ENCODE peak calls at places on chromosome 16, in six cellular contexts. C is SK-N-SH, X is H1, Y is K562, H is HepG2, M is GM12878. Z is an unnamed sample.

GRCh38 chr16:82767198-82767597 is 140.4 kb downstream of the CDH13 start:
- DNase-seq in C (no peak), M (no peak), Y (no peak), X (no peak), H (no peak), Z (no peak)

GRCh38 chr16:11560701-11561439 is 25.8 kb downstream of the LITAF start:
- DNase-seq in Y (no peak), C (peak; percentile 37), H (no peak), X (no peak), M (no peak), Z (no peak)

GRCh38 chr16:78127130-78127529 is 27.7 kb downstream of the WWOX start:
- DNase-seq in Y (no peak), H (no peak), X (no peak), C (no peak), M (no peak), Z (no peak)

GRCh38 chr16:86515780-86516617 is 5.7 kb downstream of the FOXF1 start:
- DNase-seq in H (no peak), C (no peak), Y (no peak), X (no peak), M (no peak), Z (no peak)

GRCh38 chr16:49658491-49658890 is 197.4 kb downstream of the ZNF423 start:
- DNase-seq in Y (no peak), H (no peak), C (no peak), X (no peak), M (no peak), Z (no peak)

GRCh38 chr16:87259431-87259830 is 57.8 kb downstream of the C16orf95 start:
- DNase-seq in X (no peak), C (no peak), M (no peak), Y (no peak), H (no peak), Z (no peak)

GRCh38 chr16:85990861-85991301 is 91.9 kb downstream of the IRF8 start:
- DNase-seq in H (no peak), M (peak; percentile 68), X (no peak), Y (no peak), C (no peak), Z (no peak)

GRCh38 chr16:56013962-56014552 is 138.9 kb upstream of the CES5A start:
- DNase-seq in Y (peak; percentile 47), X (peak; percentile 44), H (peak; percentile 45), M (no peak), C (no peak), Z (peak; percentile 4)

GRCh38 chr16:56956076-56956475 is 5.7 kb upstream of the CETP start:
- DNase-seq in M (no peak), C (no peak), H (no peak), Y (no peak), X (no peak), Z (no peak)

GRCh38 chr16:87324411-87325275 is 7.5 kb upstream of the C16orf95 start:
- DNase-seq in H (peak; percentile 46), C (peak; percentile 96), Y (peak; percentile 48), M (no peak), X (peak; percentile 31), Z (no peak)

GRCh38 chr16:56422896-56423441 is 2.4 kb downstream of the AMFR start:
- DNase-seq in C (no peak), X (no peak), H (no peak), Y (peak; percentile 38), M (no peak), Z (no peak)

GRCh38 chr16:80375973-80376372 is 164.8 kb upstream of the DYNLRB2 start:
- DNase-seq in H (no peak), C (no peak), Y (no peak), X (no peak), M (no peak), Z (no peak)

GRCh38 chr16:87196229-87196628 is 121.0 kb downstream of the C16orf95 start:
- DNase-seq in H (no peak), M (no peak), C (no peak), Y (no peak), X (no peak), Z (no peak)

GRCh38 chr16:87722590-87723223 is 43.1 kb downstream of the KLHDC4 start:
- DNase-seq in X (no peak), Y (no peak), M (no peak), H (no peak), C (peak; percentile 64), Z (no peak)

GRCh38 chr16:68466174-68466573 is 17.9 kb upstream of the SMPD3 start:
- DNase-seq in X (no peak), Y (no peak), M (no peak), H (no peak), C (no peak), Z (no peak)

GRCh38 chr16:4089251-4089810 is 26.9 kb downstream of the ADCY9 start:
- DNase-seq in Y (no peak), M (no peak), C (no peak), H (no peak), X (no peak), Z (no peak)

GRCh38 chr16:85094176-85094805 is 18.0 kb downstream of the CIBAR2 start:
- DNase-seq in H (no peak), C (no peak), X (no peak), Y (no peak), M (no peak), Z (no peak)

GRCh38 chr16:13902052-13902451 is 17.9 kb upstream of the ERCC4 start:
- DNase-seq in X (no peak), C (no peak), Y (no peak), H (no peak), M (no peak), Z (no peak)

DNA sequence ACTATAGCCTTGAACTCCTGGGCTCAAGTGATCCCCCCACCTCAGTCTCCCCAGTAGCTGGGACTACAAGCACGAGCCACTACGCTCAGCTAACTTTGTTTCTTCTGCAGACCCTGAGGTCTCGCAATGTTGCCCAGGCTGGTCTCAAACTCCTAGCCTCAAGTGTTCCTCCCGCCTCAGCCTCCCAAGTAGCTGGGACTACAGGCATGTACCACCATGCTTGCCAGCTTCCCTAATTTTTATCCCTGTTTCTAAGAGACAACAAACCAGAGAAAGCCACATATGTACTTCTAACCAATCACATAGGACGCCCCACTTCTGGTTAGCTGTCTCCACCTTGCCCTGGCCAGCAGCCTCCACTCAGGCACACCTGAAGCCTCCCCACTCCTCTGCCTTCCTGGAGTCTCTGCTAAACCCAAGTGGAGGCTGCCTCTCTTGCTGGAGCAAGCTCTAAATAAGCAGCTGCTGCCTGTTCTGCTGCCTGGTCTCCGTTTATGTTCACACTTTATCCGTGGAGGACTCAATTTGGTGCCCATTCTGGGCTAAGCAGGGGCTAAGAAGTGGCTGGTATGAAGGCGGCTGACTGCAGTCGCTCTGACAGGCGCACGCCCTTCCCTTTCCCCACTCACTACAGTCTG is 24.7 kb downstream of the NSMCE1 start:
- DNase-seq in C (no peak), M (no peak), X (no peak), Y (no peak), H (no peak), Z (no peak)
- H3K9ac ChIP-seq in C (no peak overlapping the region), M (no peak overlapping the region), X (no peak overlapping the region), Y (peak overlapping the region; percentile 61), H (no peak overlapping the region), Z (no peak overlapping the region)

GRCh38 chr16:15732416-15732815 is 82.4 kb downstream of the NDE1 start:
- DNase-seq in C (no peak), X (no peak), M (no peak), H (no peak), Y (no peak), Z (no peak)
- TF ChIP-seq YY1 in C (no peak), X (no peak), M (no peak), H (no peak), Y (no peak), Z (no peak)

GRCh38 chr16:46762583-46762982 is 14.4 kb upstream of the MYLK3 start:
- DNase-seq in X (no peak), M (no peak), Y (no peak), H (no peak), C (no peak), Z (no peak)
- TF ChIP-seq POLR2AphosphoS5 in X (no peak), M (no peak), Y (no peak), H (no peak), C (no peak), Z (no peak)

DNA sequence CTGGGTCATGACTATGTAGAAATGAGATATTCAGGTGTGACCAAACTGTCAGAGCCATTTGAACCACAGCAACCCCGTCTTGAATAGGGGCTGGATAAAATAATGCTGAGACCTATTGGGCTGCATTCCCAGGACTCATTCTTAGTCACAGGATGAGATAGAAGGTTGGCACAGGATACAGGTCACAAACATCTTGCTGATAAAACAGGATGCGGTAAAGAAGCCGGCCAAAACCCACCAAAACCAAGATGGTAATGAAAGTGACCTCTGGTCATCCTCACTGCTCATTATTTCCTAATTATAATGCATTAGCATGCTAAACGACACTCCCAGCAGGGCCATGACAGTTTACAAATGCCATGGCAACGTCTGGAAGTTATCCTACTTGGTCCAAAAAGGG is 545.5 kb downstream of the TMEM114 start:
- DNase-seq in M (no peak), C (no peak), X (no peak), H (no peak), Y (no peak), Z (no peak)
- H3K9ac ChIP-seq in M (no peak overlapping the region), C (no peak overlapping the region), X (no peak overlapping the region), H (no peak overlapping the region), Y (no peak overlapping the region), Z (no peak overlapping the region)

GRCh38 chr16:67198238-67198734 is 645 bp upstream of the ELMO3 start:
- DNase-seq in C (peak; percentile 81), H (no peak), X (no peak), Y (no peak), M (no peak), Z (peak; percentile 64)
- TF ChIP-seq YY1 in C (no peak), H (no peak), X (peak; percentile 59), Y (no peak), M (no peak), Z (peak; percentile 63)

GRCh38 chr16:75237398-75238131 is 13.9 kb downstream of the BCAR1 start:
- DNase-seq in X (no peak), Y (no peak), C (no peak), M (no peak), H (no peak), Z (no peak)
- TF ChIP-seq POLR2AphosphoS5 in X (no peak), Y (no peak), C (no peak), M (no peak), H (no peak), Z (no peak)

GRCh38 chr16:89881368-89881730 is 8.0 kb downstream of the TCF25 start:
- DNase-seq in Y (no peak), H (no peak), X (no peak), M (no peak), C (no peak), Z (no peak)
- H3K9ac ChIP-seq in Y (no peak overlapping the region), H (no peak overlapping the region), X (no peak overlapping the region), M (no peak overlapping the region), C (no peak overlapping the region), Z (no peak overlapping the region)

Z was measured in HCT116.